ENCODE peak calls at places on chromosomes 6 and 20, in seven cellular contexts. A is mesendoderm, L is trophoblast cell, P is IMR-90, W is H1, I is H9, M is neuronal stem cell. N is an unnamed sample.

GRCh38 chr6:46969206-46969605 is 47.5 kb upstream of the ADGRF5 start:
- DNase-seq in A (no peak), L (no peak), P (no peak), W (no peak), I (no peak), M (no peak), N (no peak)

GRCh38 chr20:40497781-40498691 is 191.0 kb downstream of the MAFB start:
- DNase-seq in A (no peak), L (peak), P (no peak), W (no peak), I (no peak), M (no peak), N (peak)

GRCh38 chr6:142537612-142538478 is 236.0 kb downstream of the ADGRG6 start:
- DNase-seq in A (peak), L (peak), P (peak), W (peak), I (peak), M (no peak), N (no peak)

GRCh38 chr6:133891814-133892443 is 3.0 kb downstream of the TCF21 start:
- DNase-seq in A (no peak), L (no peak), P (no peak), W (no peak), I (no peak), M (no peak), N (no peak)

GRCh38 chr6:128826606-128827005 is 56.3 kb upstream of the LAMA2 start:
- DNase-seq in A (no peak), L (no peak), P (no peak), W (no peak), I (no peak), M (no peak), N (no peak)

GRCh38 chr6:113111550-113111949 is 745.6 kb upstream of the MARCKS start:
- DNase-seq in A (no peak), L (no peak), P (no peak), W (no peak), I (no peak), M (no peak), N (no peak)

GRCh38 chr6:63663147-63663877 is 27.7 kb downstream of the PHF3 start:
- DNase-seq in A (no peak), L (no peak), P (peak), W (no peak), I (no peak), M (no peak), N (peak)

GRCh38 chr6:168058691-168059551 is 20.1 kb downstream of the FRMD1 start:
- DNase-seq in A (peak), L (no peak), P (no peak), W (no peak), I (peak), M (no peak), N (no peak)

GRCh38 chr6:108561742-108562502 is 1.2 kb downstream of the FOXO3 start:
- DNase-seq in A (peak), L (peak), P (peak), W (peak), I (peak), M (peak), N (peak)

GRCh38 chr6:15256538-15257222 is 10.8 kb downstream of the JARID2 start:
- DNase-seq in A (no peak), L (no peak), P (no peak), W (no peak), I (no peak), M (no peak), N (no peak)

GRCh38 chr6:162940426-162940825 is 212.7 kb downstream of the PACRG start:
- DNase-seq in A (no peak), L (no peak), P (peak), W (no peak), I (no peak), M (no peak), N (no peak)

GRCh38 chr20:56627122-56628014 is 1.7 kb upstream of the TFAP2C start:
- DNase-seq in A (peak), L (no peak), P (no peak), W (peak), I (peak), M (no peak), N (peak)

GRCh38 chr20:18739785-18740184 is 73.8 kb upstream of the SCP2D1 start:
- DNase-seq in A (peak), L (no peak), P (peak), W (no peak), I (no peak), M (peak), N (peak)

GRCh38 chr6:159267165-159267564 is 98.0 kb downstream of the FNDC1 start:
- DNase-seq in A (peak), L (peak), P (no peak), W (peak), I (no peak), M (peak), N (no peak)

GRCh38 chr6:149929422-149929821 is 6.5 kb upstream of the RAET1G start:
- DNase-seq in A (peak), L (no peak), P (no peak), W (peak), I (no peak), M (no peak), N (no peak)

GRCh38 chr6:158149641-158150040 is 18.4 kb downstream of the SERAC1 start:
- DNase-seq in A (no peak), L (peak), P (peak), W (no peak), I (no peak), M (no peak), N (peak)

GRCh38 chr20:23533161-23533560 is 35.1 kb downstream of the CST9L start:
- DNase-seq in A (peak), L (no peak), P (no peak), W (no peak), I (peak), M (peak), N (no peak)

GRCh38 chr6:74645108-74645849 is 560.6 kb downstream of the COL12A1 start:
- DNase-seq in A (no peak), L (no peak), P (no peak), W (no peak), I (no peak), M (no peak), N (no peak)

GRCh38 chr20:2468581-2469407 is 1.8 kb downstream of the SNRPB start:
- DNase-seq in A (no peak), L (no peak), P (peak), W (no peak), I (no peak), M (no peak), N (peak)

GRCh38 chr20:63121246-63121645 is 94.7 kb downstream of the YTHDF1 start:
- DNase-seq in A (no peak), L (no peak), P (no peak), W (no peak), I (no peak), M (no peak), N (no peak)

GRCh38 chr6:25415701-25416100 is 136.5 kb downstream of the CARMIL1 start:
- DNase-seq in A (no peak), L (no peak), P (no peak), W (no peak), I (no peak), M (no peak), N (no peak)

GRCh38 chr6:28982476-28983266 is 22.4 kb downstream of the ZNF311 start:
- DNase-seq in A (peak), L (peak), P (peak), W (no peak), I (no peak), M (peak), N (peak)

GRCh38 chr6:156557269-156557885 is 219.8 kb upstream of the ARID1B start:
- DNase-seq in A (peak), L (no peak), P (peak), W (no peak), I (peak), M (no peak), N (no peak)

GRCh38 chr6:102154176-102154575 is 760.7 kb downstream of the GRIK2 start:
- DNase-seq in A (peak), L (no peak), P (no peak), W (no peak), I (no peak), M (no peak), N (no peak)

GRCh38 chr6:1544000-1544399 is 65.7 kb upstream of the FOXC1 start:
- DNase-seq in A (no peak), L (no peak), P (no peak), W (no peak), I (no peak), M (no peak), N (no peak)

GRCh38 chr6:109172096-109172495 is 76.8 kb downstream of the CEP57L1 start:
- DNase-seq in A (no peak), L (peak), P (no peak), W (no peak), I (no peak), M (no peak), N (no peak)

GRCh38 chr20:13024581-13024980 is 15.8 kb downstream of the SPTLC3 start:
- DNase-seq in A (no peak), L (no peak), P (peak), W (no peak), I (no peak), M (no peak), N (no peak)

GRCh38 chr20:4320284-4320683 is 304.9 kb upstream of the RNF24 start:
- DNase-seq in A (no peak), L (no peak), P (no peak), W (no peak), I (no peak), M (no peak), N (no peak)

GRCh38 chr6:42405025-42405424 is 46.7 kb downstream of the TRERF1 start:
- DNase-seq in A (peak), L (no peak), P (peak), W (no peak), I (no peak), M (no peak), N (peak)

GRCh38 chr20:16350465-16350864 is 222.8 kb downstream of the KIF16B start:
- DNase-seq in A (no peak), L (no peak), P (peak), W (no peak), I (no peak), M (no peak), N (no peak)

GRCh38 chr6:31058128-31058894 is 48.0 kb downstream of the MUC22 start:
- DNase-seq in A (no peak), L (peak), P (peak), W (no peak), I (no peak), M (peak), N (peak)

GRCh38 chr6:159608961-159609673 is 83.9 kb downstream of the SOD2 start:
- DNase-seq in A (peak), L (peak), P (peak), W (no peak), I (peak), M (no peak), N (no peak)

GRCh38 chr6:45655630-45656422 is 278.1 kb upstream of the SUPT3H start:
- DNase-seq in A (peak), L (peak), P (peak), W (no peak), I (no peak), M (no peak), N (peak)

GRCh38 chr6:15504581-15505350 is 158.1 kb downstream of the DTNBP1 start:
- DNase-seq in A (no peak), L (no peak), P (peak), W (no peak), I (no peak), M (no peak), N (peak)

GRCh38 chr6:34177181-34177591 is 31.3 kb upstream of the GRM4 start:
- DNase-seq in A (no peak), L (no peak), P (no peak), W (no peak), I (no peak), M (no peak), N (no peak)

GRCh38 chr6:34179106-34179720 is 33.3 kb upstream of the GRM4 start:
- DNase-seq in A (no peak), L (no peak), P (no peak), W (no peak), I (no peak), M (no peak), N (no peak)

GRCh38 chr6:34176261-34177031 is 30.6 kb upstream of the GRM4 start:
- DNase-seq in A (no peak), L (no peak), P (no peak), W (no peak), I (no peak), M (no peak), N (no peak)

GRCh38 chr6:34181903-34182302 is 36.0 kb upstream of the GRM4 start:
- DNase-seq in A (no peak), L (no peak), P (no peak), W (no peak), I (no peak), M (no peak), N (no peak)

GRCh38 chr6:34178361-34179105 is 32.6 kb upstream of the GRM4 start:
- DNase-seq in A (no peak), L (no peak), P (no peak), W (no peak), I (no peak), M (no peak), N (no peak)
- H4K8ac ChIP-seq in A (no peak), L (no peak), P (no peak), W (no peak), I (no peak), M (no peak), N (no peak)

GRCh38 chr20:48791666-48792071 is 36.1 kb downstream of the PREX1 start:
- DNase-seq in A (no peak), L (no peak), P (peak), W (no peak), I (no peak), M (no peak), N (no peak)

GRCh38 chr20:48793776-48794175 is 34.0 kb downstream of the PREX1 start:
- DNase-seq in A (no peak), L (no peak), P (no peak), W (no peak), I (no peak), M (no peak), N (no peak)

GRCh38 chr20:48795732-48796131 is 32.1 kb downstream of the PREX1 start:
- DNase-seq in A (no peak), L (peak), P (no peak), W (no peak), I (no peak), M (no peak), N (no peak)

GRCh38 chr20:48795058-48795457 is 32.7 kb downstream of the PREX1 start:
- DNase-seq in A (no peak), L (peak), P (no peak), W (no peak), I (no peak), M (no peak), N (no peak)

DNA sequence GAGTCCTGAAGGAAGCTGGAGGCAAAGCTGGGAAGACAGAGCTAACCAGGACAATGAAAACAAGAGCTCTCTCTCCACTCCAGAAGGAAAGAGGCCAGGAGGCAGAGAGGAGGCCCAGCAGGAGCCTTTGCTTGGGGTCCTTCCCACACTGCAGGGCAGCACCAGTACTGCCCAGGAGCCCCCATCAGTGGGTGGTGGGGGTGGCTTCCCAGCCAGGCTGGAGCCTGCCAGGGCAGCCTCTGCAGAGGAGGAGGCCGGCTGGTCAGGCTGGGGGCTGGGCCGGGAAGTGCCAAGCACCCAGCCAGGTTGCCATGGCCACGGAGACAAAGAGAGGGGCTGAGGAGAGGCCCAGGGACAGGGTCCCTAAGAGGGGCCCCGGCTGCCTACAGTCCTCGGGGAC is 33.4 kb downstream of the PREX1 start:
- DNase-seq in A (peak), L (no peak), P (no peak), W (peak), I (peak), M (peak), N (no peak)
- H3K9ac ChIP-seq in A (no peak), L (no peak), P (no peak), W (no peak), I (no peak), M (peak), N (no peak)

GRCh38 chr20:24896984-24897383 is 52.1 kb upstream of the CST7 start:
- DNase-seq in A (no peak), L (peak), P (no peak), W (no peak), I (no peak), M (no peak), N (no peak)
- H2AK5ac ChIP-seq in A (no peak), L (no peak), P (no peak), W (no peak), I (no peak), M (no peak), N (no peak)

DNA sequence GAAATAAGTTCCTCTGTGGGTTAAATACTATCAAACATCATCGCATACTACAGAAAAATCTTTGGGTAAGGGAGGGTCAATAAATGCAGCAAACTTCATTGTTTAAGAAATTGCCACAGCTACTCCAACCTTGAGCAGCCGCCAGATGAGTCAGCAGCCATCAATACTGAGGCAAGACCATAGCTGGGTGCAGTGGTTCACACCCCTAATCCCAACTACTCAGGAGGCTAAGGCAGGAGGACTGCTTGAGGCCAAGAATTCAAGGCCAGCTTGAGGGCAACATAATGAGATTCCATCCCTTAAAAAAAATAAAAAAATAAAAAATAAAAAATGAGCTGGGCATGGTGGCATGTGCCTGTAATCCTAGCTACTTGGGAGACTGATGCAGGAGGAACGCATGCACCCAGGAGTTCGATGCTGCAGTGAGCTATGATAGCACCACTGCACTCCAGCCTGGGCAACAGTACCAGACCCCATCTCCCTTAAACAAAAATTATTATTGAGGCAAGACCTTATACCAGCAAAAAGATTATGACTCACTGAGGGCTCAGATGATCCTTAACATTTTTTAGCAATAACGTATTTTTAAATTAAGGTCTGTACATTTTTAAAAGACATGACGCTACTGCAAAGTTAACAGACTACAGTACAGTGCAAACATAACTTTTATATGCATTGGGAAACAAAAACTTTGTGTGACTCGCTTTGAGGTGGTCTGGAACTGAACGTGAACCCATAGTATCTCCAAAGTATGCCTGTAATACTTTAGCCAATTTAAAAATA is 8.8 kb downstream of the SRPK1 start:
- DNase-seq in A (no peak), L (no peak), P (peak), W (no peak), I (no peak), M (no peak), N (no peak)
- H4K8ac ChIP-seq in A (no peak), L (no peak), P (no peak), W (no peak), I (no peak), M (no peak), N (no peak)

GRCh38 chr6:131951576-131952230 is 531 bp upstream of the CCN2 start:
- DNase-seq in A (no peak), L (no peak), P (no peak), W (no peak), I (no peak), M (no peak), N (no peak)
- H3K9ac ChIP-seq in A (no peak), L (no peak), P (peak), W (no peak), I (peak), M (no peak), N (peak)

GRCh38 chr6:2635911-2636310 is 114.8 kb downstream of the MYLK4 start:
- DNase-seq in A (no peak), L (no peak), P (no peak), W (no peak), I (no peak), M (no peak), N (no peak)
- H2AK5ac ChIP-seq in A (no peak), L (no peak), P (no peak), W (no peak), I (no peak), M (no peak), N (no peak)

DNA sequence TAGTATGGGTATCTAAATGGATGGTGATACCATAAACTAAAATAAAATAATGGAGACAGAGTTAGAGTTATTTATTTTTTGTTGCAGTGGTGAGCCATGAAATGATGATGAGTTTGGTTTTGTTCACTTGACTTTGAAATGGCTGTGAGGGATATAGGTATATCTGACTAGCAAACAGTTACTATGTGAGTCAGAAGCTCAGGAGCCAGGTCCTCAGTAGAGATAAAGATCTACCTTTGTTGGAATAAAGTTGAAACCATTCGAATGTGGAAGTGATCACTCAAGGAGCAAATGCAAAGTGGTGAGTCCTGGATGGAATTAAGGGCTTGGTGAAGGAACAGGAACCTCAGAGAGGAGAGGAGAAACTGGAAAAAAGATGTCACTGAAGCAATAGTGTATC is 86.0 kb upstream of the TPD52L1 start:
- DNase-seq in A (no peak), L (no peak), P (no peak), W (no peak), I (no peak), M (no peak), N (no peak)
- H4K8ac ChIP-seq in A (no peak), L (no peak), P (no peak), W (no peak), I (no peak), M (no peak), N (no peak)

GRCh38 chr6:105227292-105227628 is 47.4 kb upstream of the POPDC3 start:
- DNase-seq in A (no peak), L (no peak), P (no peak), W (no peak), I (no peak), M (no peak), N (no peak)

GRCh38 chr6:105223242-105223641 is 43.4 kb upstream of the POPDC3 start:
- DNase-seq in A (no peak), L (no peak), P (no peak), W (no peak), I (no peak), M (no peak), N (no peak)

DNA sequence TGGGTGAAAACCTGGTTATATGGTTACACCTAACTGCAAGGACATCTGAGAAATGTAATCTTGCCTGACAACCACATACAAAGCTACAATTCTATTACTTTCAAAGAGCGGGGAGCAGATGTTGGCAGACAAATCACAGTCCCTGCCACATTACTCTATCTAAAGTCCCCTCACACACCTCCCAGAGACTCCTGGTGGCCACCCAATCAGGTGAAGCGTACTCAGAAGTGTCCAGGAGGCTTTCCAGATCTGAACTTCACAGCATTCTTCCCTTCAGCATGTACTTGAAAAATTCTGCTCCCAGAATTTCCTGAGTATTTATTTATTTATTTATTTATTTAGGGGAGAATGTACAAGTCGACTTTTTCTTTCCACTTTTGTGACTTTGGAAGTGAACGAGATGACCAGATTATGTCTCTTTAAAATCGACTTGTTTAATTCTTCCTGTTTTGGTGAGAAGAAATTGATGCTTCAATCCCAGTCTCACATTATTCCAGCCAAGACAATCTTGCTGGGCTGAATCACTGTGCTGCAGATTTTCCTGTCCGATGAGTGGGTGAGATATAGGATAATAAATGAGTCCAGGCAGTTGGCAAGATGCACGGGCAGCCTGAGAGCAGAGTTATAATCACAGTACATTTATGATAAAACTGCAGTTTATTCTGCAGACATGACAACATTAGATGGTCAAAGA is 46.9 kb upstream of the POPDC3 start:
- DNase-seq in A (no peak), L (no peak), P (peak), W (no peak), I (no peak), M (no peak), N (no peak)
- H3K9ac ChIP-seq in A (no peak), L (no peak), P (no peak), W (no peak), I (no peak), M (no peak), N (peak)

N was measured in mesenchymal stem cell.